ENCODE peak calls at places on chromosomes 12 and 14, in five cellular contexts. S is brain microvascular endothelial cell, W is WTC11, U is pancreas, X is SK-N-SH. E is an unnamed sample.

GRCh38 chr14:94225460-94225989 is 51.4 kb downstream of the PPP4R4 start:
- DNase-seq in S (no peak), W (no peak), U (no peak), X (peak; percentile 9), E (no peak)

GRCh38 chr12:6494351-6494743 is 445 bp downstream of the NCAPD2 start:
- DNase-seq in S (peak; percentile 10), W (no peak), U (no peak), X (peak; percentile 37), E (no peak)

GRCh38 chr12:78795934-78796445 is 68.6 kb upstream of the SYT1 start:
- DNase-seq in S (no peak), W (no peak), U (no peak), X (no peak), E (no peak)

GRCh38 chr14:36657409-36658090 is 4.1 kb upstream of the PAX9 start:
- DNase-seq in S (no peak), W (peak; percentile 58), U (peak; percentile 69), X (peak; percentile 41), E (peak; percentile 47)

GRCh38 chr14:54623279-54624004 is 56.5 kb downstream of the SAMD4A start:
- DNase-seq in S (no peak), W (no peak), U (no peak), X (no peak), E (no peak)

GRCh38 chr12:99392091-99392850 is 255.3 kb upstream of the GARIN6 start:
- DNase-seq in S (no peak), W (no peak), U (no peak), X (no peak), E (no peak)

GRCh38 chr12:128609861-128610260 is 213.9 kb downstream of the SLC15A4 start:
- DNase-seq in S (no peak), W (no peak), U (no peak), X (no peak), E (no peak)

GRCh38 chr14:29215853-29216252 is 449.3 kb downstream of the FOXG1 start:
- DNase-seq in S (no peak), W (no peak), U (no peak), X (no peak), E (no peak)

GRCh38 chr14:104978774-104979691 is 859 bp upstream of the AHNAK2 start:
- DNase-seq in S (no peak), W (peak; percentile 29), U (peak; percentile 57), X (no peak), E (no peak)

GRCh38 chr12:49091836-49092085 is 2.8 kb downstream of the DHH start:
- DNase-seq in S (no peak), W (no peak), U (no peak), X (no peak), E (no peak)

GRCh38 chr14:55628426-55628825 is 48.4 kb downstream of the KTN1 start:
- DNase-seq in S (no peak), W (no peak), U (no peak), X (no peak), E (no peak)

GRCh38 chr12:18165422-18165871 is 75.5 kb upstream of the RERGL start:
- DNase-seq in S (peak; percentile 52), W (no peak), U (no peak), X (no peak), E (no peak)

GRCh38 chr14:31935406-31935805 is 141.7 kb upstream of the ARHGAP5 start:
- DNase-seq in S (no peak), W (no peak), U (no peak), X (no peak), E (no peak)

GRCh38 chr14:95993768-95994592 is 45.2 kb upstream of the C14orf132 start:
- DNase-seq in S (peak; percentile 11), W (no peak), U (no peak), X (peak; percentile 47), E (peak; percentile 30)

DNA sequence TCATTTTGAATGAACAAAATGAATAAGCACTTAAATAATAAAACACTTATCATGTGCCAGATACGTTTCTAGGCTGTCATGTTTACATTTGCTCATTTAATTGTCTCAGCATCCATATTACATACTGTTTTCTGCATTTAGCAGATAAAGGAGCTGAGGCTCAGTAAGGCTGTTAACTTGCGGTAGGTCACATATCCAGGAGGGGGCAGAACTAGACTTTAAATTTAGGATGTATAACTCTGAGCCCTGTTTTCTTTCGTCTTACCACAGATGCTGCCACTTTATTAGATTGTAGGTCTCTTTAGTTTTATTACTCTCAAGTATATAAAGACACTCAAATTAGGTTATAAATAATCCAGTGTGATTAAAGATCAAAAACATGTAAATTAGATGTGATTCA is 17.7 kb downstream of the IRAK4 start:
- DNase-seq in S (no peak), W (no peak), U (no peak), X (peak; percentile 61), E (no peak)
- TF ChIP-seq CTCF in S (peak; percentile 57), W (peak; percentile 28), U (no peak), X (peak; percentile 61), E (peak; percentile 15)

DNA sequence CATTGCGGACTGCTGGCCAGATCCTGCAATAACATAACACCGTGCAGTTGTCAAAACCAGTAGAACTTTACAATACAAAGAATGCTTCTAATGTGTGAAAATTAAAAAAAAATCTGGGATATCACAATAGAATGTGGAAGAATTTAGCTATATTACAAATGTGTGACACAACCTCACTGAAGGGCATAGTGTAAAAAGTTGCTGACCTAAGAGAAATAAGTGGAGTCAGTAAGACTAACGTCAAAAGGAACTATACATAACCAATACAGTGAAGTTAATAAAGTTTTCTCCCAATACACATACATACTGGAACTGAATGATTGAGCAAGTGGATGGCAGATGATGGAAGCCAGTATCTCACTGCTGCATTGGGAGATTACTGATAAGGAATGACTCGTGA is 12.4 kb downstream of the OR6C74 start:
- DNase-seq in S (no peak), W (no peak), U (no peak), X (no peak), E (no peak)
- TF ChIP-seq CTCF in S (no peak), W (no peak), U (no peak), X (no peak), E (no peak)

DNA sequence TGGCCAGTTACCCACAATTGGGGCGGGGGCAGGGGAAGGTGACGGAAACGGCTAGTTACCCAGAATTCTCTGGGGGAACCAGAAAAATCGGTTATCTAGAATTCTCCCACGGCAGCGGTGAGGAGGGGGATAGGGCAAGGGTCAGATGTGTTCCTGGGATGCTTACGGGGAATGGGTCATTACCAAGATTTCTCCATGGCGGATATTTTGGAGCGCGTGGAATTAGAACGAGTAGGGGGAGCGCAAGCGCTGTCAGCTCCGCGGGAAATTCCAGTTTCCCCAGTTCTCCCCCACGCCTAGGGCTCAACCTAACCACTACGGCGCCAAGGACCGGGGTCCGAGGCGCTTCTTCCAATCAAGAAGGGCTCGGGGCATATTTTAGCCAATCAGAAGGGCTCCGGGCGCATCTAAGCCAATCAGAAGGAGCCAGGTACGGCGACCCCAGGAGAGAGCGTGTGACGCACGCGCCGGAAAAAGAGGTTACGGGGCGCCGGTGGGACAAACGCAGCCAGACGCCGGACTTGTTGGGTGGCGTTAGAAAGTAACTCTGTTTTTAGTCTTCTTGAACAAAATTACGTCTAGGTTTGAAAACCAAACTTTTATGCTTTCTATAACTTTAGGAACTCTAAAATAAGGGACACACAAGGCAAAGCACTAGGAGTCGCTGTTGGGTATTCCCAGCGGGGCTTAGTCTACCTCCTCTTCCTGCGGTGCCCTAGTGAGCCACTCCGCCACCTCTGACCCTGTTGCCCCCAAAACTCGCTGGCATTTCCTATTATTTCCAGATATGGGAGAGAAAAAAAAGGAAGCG is at the start of gene PAN2:
- DNase-seq in S (peak; percentile 98), W (peak; percentile 90), U (peak; percentile 91), X (peak; percentile 93), E (peak; percentile 88)
- TF ChIP-seq CTCF in S (peak; percentile 77), W (peak; percentile 24), U (no peak), X (peak; percentile 80), E (peak; percentile 58)

GRCh38 chr12:71684081-71684480 is 1.8 kb upstream of the TMEM19 start:
- DNase-seq in S (no peak), W (no peak), U (no peak), X (no peak), E (no peak)

GRCh38 chr12:71683633-71684032 is 2.2 kb upstream of the TMEM19 start:
- DNase-seq in S (no peak), W (no peak), U (no peak), X (no peak), E (no peak)

GRCh38 chr12:71685312-71685906 is 473 bp upstream of the TMEM19 start:
- DNase-seq in S (no peak), W (no peak), U (no peak), X (no peak), E (no peak)

GRCh38 chr12:71686658-71687025 is 760 bp downstream of the TMEM19 start:
- DNase-seq in S (no peak), W (no peak), U (no peak), X (no peak), E (no peak)

GRCh38 chr12:71685961-71686657 is at the start of gene TMEM19:
- DNase-seq in S (peak; percentile 85), W (peak; percentile 86), U (peak; percentile 93), X (peak; percentile 91), E (peak; percentile 92)
- TF ChIP-seq CTCF in S (peak; percentile 23), W (no peak), U (no peak), X (peak; percentile 41), E (no peak)

GRCh38 chr14:69951935-69952334 is 72.7 kb downstream of the SMOC1 start:
- DNase-seq in S (no peak), W (no peak), U (no peak), X (no peak), E (no peak)

GRCh38 chr14:69953266-69953905 is 74.2 kb downstream of the SMOC1 start:
- DNase-seq in S (no peak), W (no peak), U (no peak), X (no peak), E (no peak)

GRCh38 chr14:69948311-69948710 is 69.1 kb downstream of the SMOC1 start:
- DNase-seq in S (no peak), W (no peak), U (no peak), X (no peak), E (no peak)

GRCh38 chr14:69955855-69956567 is 76.8 kb downstream of the SMOC1 start:
- DNase-seq in S (no peak), W (no peak), U (no peak), X (no peak), E (no peak)

GRCh38 chr14:69951263-69951662 is 72.0 kb downstream of the SMOC1 start:
- DNase-seq in S (no peak), W (no peak), U (no peak), X (no peak), E (no peak)
- TF ChIP-seq CTCF in S (no peak), W (no peak), U (no peak), X (no peak), E (no peak)